ENCODE peak calls at places on chromosomes 7 and 10, in seven cellular contexts. L is K562, W is HCT116, S is WTC11, Q is GM12878, I is H1, O is HepG2. M is an unnamed sample.

GRCh38 chr10:43396061-43396927 is 12.7 kb downstream of the HNRNPF start:
- DNase-seq in O (peak), W (no peak), I (no peak), S (peak), Q (no peak), L (peak), M (peak)

GRCh38 chr10:21496285-21497176 is 29.0 kb downstream of the SKIDA1 start:
- DNase-seq in L (peak), Q (no peak), O (peak), W (no peak), I (no peak), S (peak), M (peak)

GRCh38 chr7:48246073-48246472 is 74.8 kb downstream of the ABCA13 start:
- DNase-seq in L (no peak), O (no peak), I (no peak), W (no peak), Q (peak), S (no peak), M (no peak)

GRCh38 chr7:155405399-155406318 is 52.3 kb upstream of the EN2 start:
- DNase-seq in I (no peak), W (no peak), L (peak), S (peak), O (no peak), Q (no peak), M (peak)

GRCh38 chr7:140456627-140457051 is 22.7 kb downstream of the MKRN1 start:
- DNase-seq in L (no peak), O (peak), W (no peak), S (no peak), I (no peak), Q (no peak), M (no peak)

GRCh38 chr7:26265499-26266075 is 26.1 kb upstream of the SNX10 start:
- DNase-seq in O (no peak), L (no peak), S (no peak), I (no peak), Q (no peak), W (no peak), M (no peak)

GRCh38 chr10:99357691-99358090 is 28.5 kb downstream of the CNNM1 start:
- DNase-seq in Q (no peak), S (no peak), W (no peak), L (no peak), O (no peak), I (no peak), M (no peak)

GRCh38 chr10:52442576-52442975 is 128.5 kb downstream of the DKK1 start:
- DNase-seq in S (no peak), W (no peak), O (no peak), I (no peak), L (no peak), Q (no peak), M (no peak)

GRCh38 chr7:50349963-50350944 is 45.7 kb downstream of the IKZF1 start:
- DNase-seq in S (no peak), W (no peak), L (no peak), I (no peak), O (no peak), Q (peak), M (no peak)

GRCh38 chr7:618539-619355 is 99.1 kb upstream of the PDGFA start:
- DNase-seq in W (no peak), O (peak), I (no peak), S (no peak), L (no peak), Q (no peak), M (no peak)

GRCh38 chr7:139687980-139688632 is 89.7 kb downstream of the HIPK2 start:
- DNase-seq in W (peak), I (no peak), S (no peak), L (peak), O (no peak), Q (no peak), M (no peak)

GRCh38 chr7:128322040-128322643 is 21.6 kb downstream of the RBM28 start:
- DNase-seq in W (no peak), O (peak), Q (no peak), L (no peak), S (no peak), I (no peak), M (no peak)

GRCh38 chr7:92768501-92769360 is 67.6 kb downstream of the CDK6 start:
- DNase-seq in I (no peak), W (no peak), L (no peak), Q (peak), S (no peak), O (no peak), M (no peak)

GRCh38 chr7:134255814-134256213 is 60.9 kb downstream of the SLC35B4 start:
- DNase-seq in I (peak), S (peak), W (no peak), O (no peak), Q (no peak), L (no peak), M (no peak)

GRCh38 chr7:5296627-5297226 is 14.0 kb downstream of the SLC29A4 start:
- DNase-seq in L (peak), Q (peak), O (no peak), S (peak), I (peak), W (no peak), M (peak)

GRCh38 chr10:29569778-29570177 is 65.0 kb downstream of the SVIL start:
- DNase-seq in I (no peak), S (no peak), W (no peak), L (no peak), O (no peak), Q (no peak), M (no peak)

GRCh38 chr10:6794441-6794840 is 214.4 kb upstream of the PRKCQ start:
- DNase-seq in W (no peak), O (no peak), S (no peak), L (no peak), I (no peak), Q (no peak), M (no peak)

GRCh38 chr7:80134536-80135305 is at the start of gene GNAI1:
- DNase-seq in S (peak), L (peak), W (peak), Q (no peak), O (peak), I (peak), M (peak)

GRCh38 chr7:121853307-121853706 is 19.7 kb upstream of the PTPRZ1 start:
- DNase-seq in Q (no peak), O (no peak), I (no peak), S (no peak), L (no peak), W (no peak), M (no peak)

GRCh38 chr7:99143853-99144672 is at the start of gene SMURF1:
- DNase-seq in Q (no peak), W (no peak), I (no peak), S (peak), L (peak), O (peak), M (peak)

GRCh38 chr7:117230276-117231046 is 92.4 kb downstream of the WNT2 start:
- DNase-seq in L (no peak), O (no peak), Q (peak), W (no peak), S (no peak), I (no peak), M (no peak)

GRCh38 chr10:122140477-122140902 is 130.6 kb upstream of the BTBD16 start:
- DNase-seq in Q (no peak), I (no peak), S (no peak), O (no peak), L (no peak), W (no peak), M (no peak)

GRCh38 chr10:66747451-66747850 is 178.4 kb upstream of the LRRTM3 start:
- DNase-seq in O (no peak), Q (no peak), I (no peak), W (peak), L (no peak), S (no peak), M (no peak)

GRCh38 chr10:50497758-50498157 is 126.0 kb downstream of the SGMS1 start:
- DNase-seq in O (peak), W (no peak), I (no peak), L (no peak), S (no peak), Q (peak), M (no peak)

GRCh38 chr7:42736931-42737330 is 174.9 kb downstream of the C7orf25 start:
- DNase-seq in S (peak), I (no peak), O (no peak), Q (no peak), W (no peak), L (no peak), M (peak)

GRCh38 chr10:70557876-70558275 is 44.7 kb downstream of the PRF1 start:
- DNase-seq in W (no peak), I (no peak), S (no peak), O (no peak), Q (no peak), L (no peak), M (no peak)

GRCh38 chr10:105434970-105435369 is 793.9 kb downstream of the SORCS3 start:
- DNase-seq in I (no peak), S (no peak), W (no peak), O (no peak), L (no peak), Q (no peak), M (no peak)

GRCh38 chr10:4242561-4243035 is 457.6 kb upstream of the KLF6 start:
- DNase-seq in L (no peak), S (no peak), Q (no peak), O (no peak), W (peak), I (no peak), M (no peak)

GRCh38 chr7:37284805-37285211 is 163.9 kb downstream of the ELMO1 start:
- DNase-seq in S (peak), I (peak), O (peak), Q (peak), L (peak), W (peak), M (peak)

GRCh38 chr7:3294432-3295100 is 6.5 kb upstream of the SDK1 start:
- DNase-seq in Q (no peak), S (peak), W (no peak), L (no peak), I (no peak), O (no peak), M (no peak)

GRCh38 chr7:27605689-27606269 is 56.9 kb downstream of the HIBADH start:
- DNase-seq in Q (no peak), L (no peak), I (no peak), O (peak), W (no peak), S (no peak), M (peak)

GRCh38 chr10:93554760-93555432 is 11.6 kb upstream of the FFAR4 start:
- DNase-seq in I (peak), W (peak), Q (no peak), O (peak), S (peak), L (peak), M (peak)

GRCh38 chr7:108372601-108373000 is 83.6 kb downstream of the NRCAM start:
- DNase-seq in O (no peak), W (no peak), S (no peak), I (no peak), L (no peak), Q (no peak), M (no peak)

GRCh38 chr10:60951272-60951724 is 7.3 kb upstream of the RHOBTB1 start:
- DNase-seq in S (no peak), Q (no peak), W (no peak), L (no peak), O (no peak), I (no peak), M (no peak)

DNA sequence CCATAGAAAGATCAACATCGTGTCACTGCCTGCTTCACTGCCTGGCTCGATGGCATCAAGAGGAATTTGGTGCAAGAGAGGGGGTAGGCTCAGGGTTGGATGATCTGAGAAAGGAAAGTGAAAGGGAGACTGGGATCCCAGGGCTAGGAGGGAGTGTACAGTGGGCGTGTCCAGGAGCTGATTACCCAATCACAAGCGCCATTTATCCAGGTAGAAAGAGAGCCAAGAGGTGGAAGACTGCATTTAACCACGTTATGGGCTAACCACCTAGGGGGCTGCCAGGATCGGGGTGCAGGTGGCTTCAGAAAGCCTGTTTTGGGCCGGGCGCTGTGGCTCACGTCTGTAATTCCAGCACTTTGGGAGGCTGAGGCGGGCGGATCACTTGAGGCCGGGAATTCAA is 10.3 kb downstream of the PODXL start:
- DNase-seq in I (no peak), Q (no peak), L (no peak), S (no peak), W (no peak), O (peak), M (no peak)
- TF ChIP-seq SP1 in I (no peak), Q (no peak), L (no peak), S (no peak), W (no peak), O (no peak), M (no peak)

DNA sequence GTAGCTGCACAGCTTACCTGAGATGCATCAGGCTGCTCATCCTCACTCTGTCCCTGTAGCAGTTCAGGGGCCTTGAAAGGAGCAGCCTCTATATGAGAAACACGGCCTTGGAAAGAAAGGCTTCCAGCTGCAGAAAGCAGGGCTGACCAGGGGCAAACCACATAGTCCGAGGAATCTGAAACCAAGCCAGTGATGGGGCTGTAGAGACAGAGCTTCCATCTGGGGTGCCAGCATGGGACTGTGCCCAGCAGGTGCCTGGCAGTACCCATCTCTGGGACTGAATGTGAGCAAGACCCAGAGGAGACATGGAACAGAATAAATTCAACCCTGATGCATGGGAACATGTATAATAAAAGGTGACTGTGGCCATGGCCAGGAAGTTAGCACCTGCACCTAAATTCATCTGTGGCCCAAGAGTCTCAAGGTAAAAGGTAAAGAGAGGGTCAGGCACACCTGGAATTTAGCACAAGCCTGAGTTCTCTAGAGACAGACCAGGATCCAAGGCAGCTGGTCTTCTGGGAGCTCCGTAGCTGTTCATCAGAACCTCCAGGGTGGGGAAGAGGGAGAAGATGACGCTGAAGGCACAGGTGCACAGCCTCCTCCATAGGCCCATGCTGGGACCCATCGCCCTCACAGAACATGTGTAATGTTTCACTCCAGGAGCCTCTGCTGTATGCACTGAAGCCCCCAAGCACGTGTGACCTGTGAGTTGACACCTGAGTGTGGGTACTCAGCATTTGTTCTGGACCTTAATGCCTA is 25.3 kb downstream of the FRMPD2 start:
- DNase-seq in O (no peak), W (no peak), L (no peak), Q (no peak), S (no peak), I (no peak), M (no peak)
- TF ChIP-seq SP1 in O (no peak), W (no peak), L (no peak), Q (no peak), S (no peak), I (no peak), M (no peak)

DNA sequence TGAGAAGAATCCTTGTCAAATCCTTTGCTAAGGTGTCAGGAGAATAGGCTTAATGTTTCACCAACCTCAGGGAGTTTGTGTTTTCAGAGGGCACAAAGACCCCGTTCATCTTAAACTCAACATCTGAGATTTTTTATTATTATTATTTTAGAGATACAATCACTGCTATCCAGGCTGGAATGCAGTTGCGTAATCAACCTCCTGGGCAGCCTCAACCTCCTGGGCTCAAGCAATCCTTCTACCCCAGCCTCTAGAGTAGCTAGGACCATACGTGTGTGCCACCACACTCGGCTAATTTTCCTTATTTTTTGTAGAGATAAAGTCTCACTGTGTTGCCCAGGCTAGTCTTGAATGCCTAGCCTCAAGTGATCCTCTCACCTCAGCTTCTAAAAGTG is 599.2 kb downstream of the KCNMA1 start:
- DNase-seq in L (no peak), S (no peak), Q (no peak), I (no peak), W (no peak), O (no peak), M (no peak)
- TF ChIP-seq SP1 in L (no peak), S (no peak), Q (no peak), I (no peak), W (no peak), O (no peak), M (no peak)

GRCh38 chr10:72062341-72062740 is 26.0 kb downstream of the SPOCK2 start:
- DNase-seq in S (no peak), I (no peak), W (no peak), L (no peak), Q (no peak), O (no peak), M (no peak)
- TF ChIP-seq SP1 in S (no peak), I (no peak), W (no peak), L (no peak), Q (no peak), O (no peak), M (no peak)

GRCh38 chr7:129535896-129536295 is 33.6 kb downstream of the SMKR1 start:
- DNase-seq in W (no peak), O (no peak), I (no peak), L (no peak), Q (no peak), S (no peak), M (no peak)
- TF ChIP-seq SP1 in W (no peak), O (no peak), I (no peak), L (no peak), Q (no peak), S (no peak), M (no peak)

GRCh38 chr7:23469150-23469960 is 936 bp downstream of the IGF2BP3 start:
- DNase-seq in O (no peak), W (no peak), I (no peak), S (no peak), Q (no peak), L (peak), M (peak)

GRCh38 chr7:23468721-23469149 is 1.6 kb downstream of the IGF2BP3 start:
- DNase-seq in W (no peak), I (no peak), Q (no peak), L (peak), S (no peak), O (no peak), M (no peak)

GRCh38 chr7:23469961-23470250 is 385 bp downstream of the IGF2BP3 start:
- DNase-seq in O (no peak), Q (no peak), L (no peak), I (no peak), W (no peak), S (no peak), M (no peak)

GRCh38 chr7:23467281-23467680 is 3.0 kb downstream of the IGF2BP3 start:
- DNase-seq in I (no peak), W (no peak), Q (no peak), L (peak), O (no peak), S (no peak), M (no peak)

GRCh38 chr7:23467731-23468720 is 2.3 kb downstream of the IGF2BP3 start:
- DNase-seq in L (peak), W (no peak), I (no peak), Q (no peak), S (peak), O (peak), M (peak)
- TF ChIP-seq SP1 in L (no peak), W (no peak), I (no peak), Q (no peak), S (no peak), O (no peak), M (no peak)

DNA sequence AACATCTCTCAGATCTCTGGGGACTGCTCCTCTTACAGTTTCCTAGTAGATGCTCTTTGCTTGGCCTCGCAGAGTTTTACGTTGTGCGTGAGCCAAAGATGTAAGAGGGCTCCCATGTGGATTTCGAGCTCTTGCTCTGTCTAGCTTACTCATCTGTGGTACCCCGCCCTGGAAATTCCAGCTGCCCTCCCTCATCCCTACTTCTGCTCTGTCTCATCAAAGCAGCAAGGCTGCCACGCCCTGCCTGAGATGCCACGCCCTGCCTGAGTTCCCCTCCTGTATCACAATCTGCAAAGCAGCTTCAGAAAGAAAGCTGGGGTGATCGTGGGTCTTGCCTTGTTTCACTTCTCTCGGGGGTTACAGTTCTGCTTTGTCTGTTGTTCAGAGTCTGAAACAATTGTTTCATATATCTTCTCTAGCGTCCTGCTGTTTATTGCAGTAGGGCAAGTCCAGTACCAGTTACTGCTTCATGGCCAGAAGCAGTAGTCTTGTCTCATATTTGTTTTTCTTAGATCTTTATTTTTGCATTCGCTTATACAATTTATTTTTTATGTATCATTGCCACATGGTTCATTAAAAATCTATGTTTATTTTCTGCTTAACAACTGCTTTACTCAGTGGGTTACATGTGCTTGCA is 36.1 kb upstream of the CCNY start:
- DNase-seq in S (no peak), O (no peak), I (peak), Q (peak), W (peak), L (peak), M (no peak)
- TF ChIP-seq SP1 in S (no peak), O (no peak), I (no peak), Q (no peak), W (peak), L (no peak), M (no peak)

GRCh38 chr7:46385662-46386309 is 464.7 kb upstream of the IGFBP3 start:
- DNase-seq in Q (no peak), I (no peak), O (no peak), W (no peak), S (no peak), L (no peak), M (no peak)
- TF ChIP-seq SP1 in Q (no peak), I (no peak), O (no peak), W (no peak), S (no peak), L (no peak), M (no peak)

M was measured in HEK293T.